ENCODE peak calls at places on chromosomes 1 and 21, in seven cellular contexts. One of them, this sample, is unnamed.
A peak's percentile ranks its signal among the peaks of the same experiment; 100 is the strongest.

GRCh38 chr21:38386967-38387366 is 111.3 kb downstream of the ERG start:
- DNase-seq in prostate gland: no peak
- DNase-seq in neural progenitor cell: no peak
- DNase-seq in bronchial epithelial cell: peak; percentile 12
- DNase-seq in tibial artery: no peak
- DNase-seq in ovary: no peak
- DNase-seq in activated gamma-delta T cell treated with anti-CD3 and anti-CD28 coated beads, Interleukin-2, amount 50 U/mL, for 16 hours: no peak
- DNase-seq in this sample: peak; percentile 73

GRCh38 chr1:39646232-39647081 is 7.0 kb upstream of the HEYL start:
- DNase-seq in prostate gland: no peak
- DNase-seq in neural progenitor cell: peak; percentile 71
- DNase-seq in bronchial epithelial cell: peak; percentile 32
- DNase-seq in tibial artery: peak; percentile 85
- DNase-seq in ovary: peak; percentile 78
- DNase-seq in activated gamma-delta T cell treated with anti-CD3 and anti-CD28 coated beads, Interleukin-2, amount 50 U/mL, for 16 hours: no peak
- DNase-seq in this sample: no peak

GRCh38 chr1:226641671-226642231 is 93.2 kb downstream of the STUM start:
- DNase-seq in prostate gland: no peak
- DNase-seq in neural progenitor cell: no peak
- DNase-seq in bronchial epithelial cell: no peak
- DNase-seq in tibial artery: no peak
- DNase-seq in ovary: no peak
- DNase-seq in activated gamma-delta T cell treated with anti-CD3 and anti-CD28 coated beads, Interleukin-2, amount 50 U/mL, for 16 hours: no peak
- DNase-seq in this sample: no peak

GRCh38 chr1:218816999-218817398 is 356.7 kb upstream of the LYPLAL1 start:
- DNase-seq in prostate gland: no peak
- DNase-seq in neural progenitor cell: no peak
- DNase-seq in bronchial epithelial cell: no peak
- DNase-seq in tibial artery: no peak
- DNase-seq in ovary: peak; percentile 25
- DNase-seq in activated gamma-delta T cell treated with anti-CD3 and anti-CD28 coated beads, Interleukin-2, amount 50 U/mL, for 16 hours: no peak
- DNase-seq in this sample: peak; percentile 29

GRCh38 chr1:164671597-164672327 is 112.8 kb downstream of the PBX1 start:
- DNase-seq in prostate gland: no peak
- DNase-seq in neural progenitor cell: no peak
- DNase-seq in bronchial epithelial cell: peak; percentile 24
- DNase-seq in tibial artery: no peak
- DNase-seq in ovary: no peak
- DNase-seq in activated gamma-delta T cell treated with anti-CD3 and anti-CD28 coated beads, Interleukin-2, amount 50 U/mL, for 16 hours: no peak
- DNase-seq in this sample: no peak

GRCh38 chr1:25896266-25896665 is 10.0 kb downstream of the STMN1 start:
- DNase-seq in prostate gland: no peak
- DNase-seq in neural progenitor cell: no peak
- DNase-seq in bronchial epithelial cell: peak; percentile 62
- DNase-seq in tibial artery: no peak
- DNase-seq in ovary: no peak
- DNase-seq in activated gamma-delta T cell treated with anti-CD3 and anti-CD28 coated beads, Interleukin-2, amount 50 U/mL, for 16 hours: no peak
- DNase-seq in this sample: no peak

GRCh38 chr21:29827647-29828046 is 112.1 kb downstream of the GRIK1 start:
- DNase-seq in prostate gland: no peak
- DNase-seq in neural progenitor cell: no peak
- DNase-seq in bronchial epithelial cell: no peak
- DNase-seq in tibial artery: no peak
- DNase-seq in ovary: no peak
- DNase-seq in activated gamma-delta T cell treated with anti-CD3 and anti-CD28 coated beads, Interleukin-2, amount 50 U/mL, for 16 hours: no peak
- DNase-seq in this sample: no peak

GRCh38 chr1:61081637-61082335 is 575 bp upstream of the NFIA start:
- DNase-seq in prostate gland: no peak
- DNase-seq in neural progenitor cell: peak; percentile 74
- DNase-seq in bronchial epithelial cell: no peak
- DNase-seq in tibial artery: peak; percentile 76
- DNase-seq in ovary: peak; percentile 47
- DNase-seq in activated gamma-delta T cell treated with anti-CD3 and anti-CD28 coated beads, Interleukin-2, amount 50 U/mL, for 16 hours: peak; percentile 22
- DNase-seq in this sample: peak; percentile 73